ENCODE peak calls at places on chromosome 5, in four cellular contexts. H is neural crest cell, Q is breast epithelium, X is fibroblast of the aortic adventitia. K is an unnamed sample.
A peak's percentile ranks its signal among the peaks of the same experiment; 100 is the strongest.

GRCh38 chr5:107124376-107124775 is 546.4 kb downstream of the EFNA5 start:
- DNase-seq in H (no peak), Q (no peak), X (no peak), K (no peak)

GRCh38 chr5:82164957-82165698 is 113.0 kb downstream of the RPS23 start:
- DNase-seq in H (no peak), Q (no peak), X (peak; percentile 61), K (no peak)

GRCh38 chr5:30539004-30539634 is 654.4 kb upstream of the CDH6 start:
- DNase-seq in H (no peak), Q (no peak), X (peak; percentile 65), K (no peak)

GRCh38 chr5:11903614-11904269 is 504 bp downstream of the CTNND2 start:
- DNase-seq in H (peak; percentile 64), Q (no peak), X (no peak), K (no peak)

GRCh38 chr5:7991125-7991821 is 122.3 kb downstream of the MTRR start:
- DNase-seq in H (no peak), Q (no peak), X (no peak), K (no peak)

GRCh38 chr5:138544171-138545134 is 1.4 kb upstream of the ETF1 start:
- DNase-seq in H (no peak), Q (no peak), X (peak; percentile 51), K (no peak)

GRCh38 chr5:37015795-37016666 is 139.5 kb downstream of the NIPBL start:
- DNase-seq in H (no peak), Q (no peak), X (peak; percentile 68), K (no peak)

GRCh38 chr5:93303291-93303691 is 277.7 kb downstream of the NR2F1-AS1 start:
- DNase-seq in H (no peak), Q (no peak), X (no peak), K (no peak)

GRCh38 chr5:151219789-151220188 is 4.1 kb downstream of the CCDC69 start:
- DNase-seq in H (no peak), Q (no peak), X (no peak), K (no peak)
- TF ChIP-seq CTCF in H (no peak), Q (no peak), X (peak; percentile 12), K (no peak)

DNA sequence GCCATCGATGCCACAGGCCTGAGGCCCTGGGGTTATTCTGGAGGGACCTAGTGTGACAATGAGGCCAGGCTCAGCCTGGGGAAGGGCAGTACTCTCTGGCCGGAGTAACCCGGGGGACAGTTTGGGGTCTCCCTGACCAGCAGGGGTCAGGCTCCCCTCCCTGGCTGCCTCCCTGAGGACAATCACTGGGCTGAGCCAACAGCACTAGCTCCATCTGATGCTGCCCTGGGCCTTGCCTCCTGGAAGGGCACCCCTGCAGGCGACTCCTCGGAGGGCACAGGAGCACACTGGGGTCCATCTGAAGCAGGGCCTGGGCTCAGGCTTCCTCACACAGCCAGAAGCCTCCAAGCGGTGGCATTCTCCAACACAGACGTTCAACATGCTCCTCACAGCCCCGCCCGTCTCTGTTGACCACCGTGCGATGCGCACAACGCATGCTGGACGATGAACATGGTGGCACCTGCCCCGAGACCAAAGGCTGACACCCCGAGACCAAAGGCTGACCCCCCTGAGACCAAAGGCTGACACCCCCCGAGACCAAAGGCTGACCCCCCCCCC is 68.3 kb downstream of the ADAMTS2 start:
- DNase-seq in H (no peak), Q (no peak), X (no peak), K (no peak)
- TF ChIP-seq CTCF in H (peak; percentile 33), Q (no peak), X (peak; percentile 25), K (no peak)

GRCh38 chr5:113451797-113452196 is 17.0 kb upstream of the TSSK1B start:
- DNase-seq in H (no peak), Q (no peak), X (peak; percentile 46), K (no peak)

GRCh38 chr5:113446358-113446927 is 11.7 kb upstream of the TSSK1B start:
- DNase-seq in H (no peak), Q (no peak), X (no peak), K (no peak)

GRCh38 chr5:113448224-113448623 is 13.4 kb upstream of the TSSK1B start:
- DNase-seq in H (no peak), Q (no peak), X (no peak), K (no peak)

GRCh38 chr5:113450366-113451328 is 15.9 kb upstream of the TSSK1B start:
- DNase-seq in H (no peak), Q (no peak), X (peak; percentile 26), K (no peak)

DNA sequence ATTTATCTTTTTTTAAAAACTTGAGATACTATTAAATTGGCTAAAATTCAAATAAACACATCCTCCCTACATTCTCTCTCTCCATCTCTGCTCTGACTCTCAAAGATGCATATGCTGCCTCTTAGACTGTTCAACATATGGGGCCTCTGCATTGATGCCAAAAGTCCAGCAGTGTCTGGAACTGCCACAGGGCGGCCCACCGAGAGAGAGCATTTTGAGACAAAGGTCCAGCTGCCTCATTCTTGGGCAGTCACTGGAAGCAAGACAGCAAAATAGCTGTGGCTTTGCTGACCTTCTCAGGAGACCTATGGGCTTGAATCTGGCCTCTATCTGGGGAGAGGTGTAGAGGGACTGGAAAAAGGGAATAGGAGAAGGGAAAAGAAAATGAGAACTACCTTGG is 12.9 kb upstream of the TSSK1B start:
- DNase-seq in H (peak; percentile 41), Q (no peak), X (no peak), K (no peak)
- TF ChIP-seq CTCF in H (no peak), Q (no peak), X (no peak), K (no peak)

DNA sequence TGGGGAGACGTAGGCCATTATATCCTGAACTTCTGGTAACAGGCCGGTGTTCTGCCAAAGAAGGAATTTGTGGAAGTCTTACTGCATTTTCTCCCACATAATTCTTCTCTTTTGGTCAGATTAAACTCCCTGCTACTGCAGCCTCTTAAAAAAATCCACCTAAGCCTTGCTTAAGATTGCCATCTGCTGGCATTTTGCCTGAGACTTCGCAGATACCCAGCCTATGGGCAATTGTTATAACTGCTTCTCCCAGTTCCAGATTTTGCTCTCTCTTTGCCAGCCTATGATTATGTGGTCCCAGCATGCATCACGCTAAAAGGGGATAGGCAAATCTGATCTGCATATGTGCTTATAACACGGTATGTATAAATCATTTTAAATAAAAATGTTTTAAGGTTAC is 391.7 kb upstream of the CHD1 start:
- DNase-seq in H (no peak), Q (no peak), X (no peak), K (no peak)
- TF ChIP-seq CTCF in H (no peak), Q (no peak), X (no peak), K (no peak)

DNA sequence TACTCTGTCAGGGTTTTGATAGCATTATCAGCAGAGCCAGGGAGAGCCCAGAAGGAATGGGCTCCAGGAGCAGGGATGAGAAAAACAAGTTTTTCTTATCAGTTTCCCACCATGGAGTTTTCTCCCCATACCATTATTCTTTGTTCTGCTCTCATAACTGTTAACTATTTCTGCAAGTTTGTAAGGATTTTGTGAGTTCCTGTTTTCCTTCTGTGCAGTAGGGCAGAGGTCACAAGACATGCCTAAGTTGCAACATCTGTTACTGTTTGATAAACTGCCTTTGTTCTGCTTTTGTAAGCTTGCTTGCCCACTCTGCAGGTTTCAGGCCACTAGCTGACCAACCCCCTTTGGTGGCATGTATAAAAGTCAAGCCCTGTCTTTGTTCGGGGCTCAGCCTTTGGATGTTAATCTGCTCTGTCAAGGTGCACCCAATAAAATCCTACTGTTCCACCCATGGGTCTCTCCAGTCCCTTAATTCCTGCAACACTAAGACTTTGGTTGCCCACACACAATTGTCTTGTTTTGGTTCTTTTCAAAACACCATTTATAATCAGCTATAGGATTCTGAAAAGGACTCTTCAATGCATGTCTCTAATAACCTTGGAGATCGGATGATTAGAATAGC is 545.4 kb downstream of the CDH9 start:
- DNase-seq in H (no peak), Q (no peak), X (no peak), K (no peak)
- TF ChIP-seq CTCF in H (no peak), Q (no peak), X (no peak), K (no peak)

GRCh38 chr5:34658023-34658422 is 1.9 kb downstream of the RAI14 start:
- DNase-seq in H (no peak), Q (no peak), X (peak; percentile 36), K (no peak)
- TF ChIP-seq CTCF in H (peak; percentile 31), Q (no peak), X (peak; percentile 11), K (no peak)

GRCh38 chr5:94908889-94909480 is 290.5 kb downstream of the SLF1 start:
- DNase-seq in H (no peak), Q (no peak), X (peak; percentile 64), K (no peak)
- TF ChIP-seq CTCF in H (peak; percentile 81), Q (no peak), X (peak; percentile 70), K (peak; percentile 57)

DNA sequence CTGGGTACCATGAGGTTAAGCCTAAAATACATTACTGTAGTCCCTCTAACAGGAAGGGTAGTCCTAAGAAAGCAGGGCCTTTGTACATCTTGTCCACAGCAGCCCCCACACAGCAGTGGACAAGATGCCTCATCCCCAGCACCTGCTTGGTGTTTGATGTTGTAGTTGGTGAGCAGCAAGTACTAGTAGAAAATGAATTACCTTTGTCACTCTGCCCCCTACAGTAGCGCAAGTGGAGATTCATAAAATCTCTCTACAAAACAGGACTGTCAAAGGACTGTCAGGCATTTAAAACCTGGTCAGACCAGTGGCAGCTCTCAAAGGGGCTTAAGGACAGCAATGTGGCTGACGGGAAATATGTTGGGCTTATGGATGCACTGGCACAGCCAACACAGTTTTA is 122.5 kb downstream of the TMEM174 start:
- DNase-seq in H (no peak), Q (no peak), X (no peak), K (no peak)
- TF ChIP-seq CTCF in H (no peak), Q (no peak), X (no peak), K (no peak)

GRCh38 chr5:142719836-142720330 is 34.0 kb upstream of the FGF1 start:
- DNase-seq in H (no peak), Q (no peak), X (no peak), K (no peak)

GRCh38 chr5:142715291-142715690 is 29.4 kb upstream of the FGF1 start:
- DNase-seq in H (no peak), Q (no peak), X (no peak), K (no peak)

GRCh38 chr5:142713151-142713706 is 27.3 kb upstream of the FGF1 start:
- DNase-seq in H (peak; percentile 98), Q (peak; percentile 79), X (peak; percentile 88), K (peak; percentile 79)

GRCh38 chr5:142717582-142718215 is 31.8 kb upstream of the FGF1 start:
- DNase-seq in H (no peak), Q (no peak), X (peak; percentile 85), K (no peak)

GRCh38 chr5:142716963-142717362 is 31.1 kb upstream of the FGF1 start:
- DNase-seq in H (peak; percentile 56), Q (peak; percentile 80), X (peak; percentile 56), K (peak; percentile 13)
- TF ChIP-seq CTCF in H (peak; percentile 63), Q (no peak), X (peak; percentile 71), K (peak; percentile 9)

DNA sequence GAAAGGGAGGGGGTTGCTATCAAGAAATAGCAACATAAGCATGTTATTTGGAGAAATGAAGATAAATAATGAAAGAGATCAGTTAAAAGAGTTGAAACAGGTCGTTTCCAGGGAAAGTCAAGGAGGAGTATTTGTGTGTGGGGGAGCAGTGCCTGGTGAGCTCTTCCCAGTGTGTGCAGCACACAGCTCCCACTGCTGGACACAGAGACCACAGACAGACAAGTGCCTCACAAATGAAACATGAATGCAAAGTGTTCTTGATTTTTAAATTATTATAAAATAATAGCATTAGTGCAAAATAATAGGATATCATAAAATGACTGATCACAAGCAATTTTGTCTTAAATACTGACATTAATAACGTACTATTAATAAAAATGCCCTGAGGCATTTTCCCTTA is 40.8 kb downstream of the LIFR start:
- DNase-seq in H (no peak), Q (no peak), X (peak; percentile 34), K (no peak)
- TF ChIP-seq CTCF in H (peak; percentile 49), Q (no peak), X (peak; percentile 42), K (no peak)